ENCODE peak calls at places on chromosome 12, in seven cellular contexts. S is AG04449, P is natural killer cell, W is astrocyte of the spinal cord, D is ascending aorta, A is left ventricle myocardium inferior, E is AG04450. M is an unnamed sample.
A peak's percentile ranks its signal among the peaks of the same experiment; 100 is the strongest.

GRCh38 chr12:123580772-123581171 is 3.6 kb upstream of the TMED2 start:
- DNase-seq in S (no peak), W (peak; percentile 3), E (no peak), A (no peak), P (no peak), D (no peak), M (no peak)

GRCh38 chr12:2414810-2415567 is 362.2 kb downstream of the CACNA1C start:
- DNase-seq in W (no peak), S (no peak), E (no peak), A (no peak), D (peak; percentile 76), P (no peak), M (no peak)

GRCh38 chr12:53568428-53569173 is 57.6 kb downstream of the ATF7 start:
- DNase-seq in E (no peak), D (no peak), W (no peak), P (no peak), A (no peak), S (no peak), M (no peak)

GRCh38 chr12:93173178-93173957 is 204.4 kb upstream of the NUDT4 start:
- DNase-seq in S (no peak), E (no peak), W (peak; percentile 42), A (no peak), D (no peak), P (no peak), M (no peak)

GRCh38 chr12:52178443-52178842 is 13.4 kb downstream of the KRT80 start:
- DNase-seq in S (no peak), W (no peak), D (no peak), P (no peak), E (no peak), A (no peak), M (no peak)

GRCh38 chr12:5396541-5396940 is 35.4 kb upstream of the NTF3 start:
- DNase-seq in P (no peak), S (no peak), W (no peak), A (no peak), D (no peak), E (no peak), M (no peak)

GRCh38 chr12:49342066-49342913 is 4.4 kb upstream of the DNAJC22 start:
- DNase-seq in W (peak; percentile 68), A (peak; percentile 76), D (peak; percentile 79), E (peak; percentile 30), P (peak; percentile 62), S (no peak), M (peak; percentile 93)

GRCh38 chr12:122099280-122099749 is 20.8 kb downstream of the MLXIP start:
- DNase-seq in S (no peak), D (no peak), E (no peak), A (no peak), P (no peak), W (no peak), M (no peak)

GRCh38 chr12:63882844-63883243 is 38.3 kb downstream of the SRGAP1 start:
- DNase-seq in S (no peak), A (peak; percentile 30), P (no peak), D (no peak), E (peak; percentile 15), W (no peak), M (no peak)

GRCh38 chr12:103830025-103830725 is 10.9 kb downstream of the NT5DC3 start:
- DNase-seq in P (no peak), S (no peak), D (no peak), A (no peak), W (no peak), E (no peak), M (no peak)

GRCh38 chr12:100539209-100539608 is 34.3 kb upstream of the GAS2L3 start:
- DNase-seq in P (no peak), W (peak; percentile 43), S (no peak), A (no peak), D (no peak), E (no peak), M (no peak)

GRCh38 chr12:47773062-47773857 is at the start of gene SLC48A1:
- DNase-seq in W (no peak), A (peak; percentile 80), D (peak; percentile 81), E (no peak), P (peak; percentile 67), S (no peak), M (peak; percentile 91)

GRCh38 chr12:40907115-40907521 is 214.9 kb downstream of the CNTN1 start:
- DNase-seq in S (no peak), E (no peak), P (no peak), A (no peak), W (peak; percentile 41), D (no peak), M (no peak)

GRCh38 chr12:47989666-47990065 is 14.6 kb downstream of the COL2A1 start:
- DNase-seq in A (no peak), S (no peak), E (no peak), P (no peak), D (no peak), W (no peak), M (no peak)

GRCh38 chr12:93380480-93381121 is 2.9 kb downstream of the NUDT4 start:
- DNase-seq in W (peak; percentile 64), D (no peak), A (no peak), P (no peak), S (no peak), E (no peak), M (no peak)

GRCh38 chr12:47219243-47219642 is 139.5 kb upstream of the AMIGO2 start:
- DNase-seq in A (no peak), S (no peak), D (no peak), P (no peak), W (peak; percentile 68), E (no peak), M (no peak)

GRCh38 chr12:82174936-82175335 is 183.3 kb downstream of the CCDC59 start:
- DNase-seq in W (no peak), D (no peak), A (no peak), E (no peak), S (no peak), P (no peak), M (no peak)

GRCh38 chr12:52151859-52152783 is 39.7 kb downstream of the KRT80 start:
- DNase-seq in A (peak; percentile 77), W (peak; percentile 55), P (peak; percentile 66), E (no peak), D (peak; percentile 85), S (no peak), M (peak; percentile 74)

GRCh38 chr12:57224973-57225679 is 4.4 kb upstream of the SHMT2 start:
- DNase-seq in W (no peak), A (peak; percentile 55), S (no peak), D (no peak), E (no peak), P (peak; percentile 63), M (no peak)

GRCh38 chr12:75550401-75550851 is 39.0 kb upstream of the KRR1 start:
- DNase-seq in E (no peak), S (no peak), P (no peak), D (no peak), A (peak; percentile 32), W (no peak), M (no peak)

GRCh38 chr12:23376238-23376637 is 573.2 kb downstream of the SOX5 start:
- DNase-seq in W (no peak), E (no peak), D (no peak), S (no peak), A (no peak), P (no peak), M (no peak)
- TF ChIP-seq CTCF in W (peak; percentile 1), E (no peak), D (no peak), S (no peak), A (no peak), P (no peak), M (no peak)

DNA sequence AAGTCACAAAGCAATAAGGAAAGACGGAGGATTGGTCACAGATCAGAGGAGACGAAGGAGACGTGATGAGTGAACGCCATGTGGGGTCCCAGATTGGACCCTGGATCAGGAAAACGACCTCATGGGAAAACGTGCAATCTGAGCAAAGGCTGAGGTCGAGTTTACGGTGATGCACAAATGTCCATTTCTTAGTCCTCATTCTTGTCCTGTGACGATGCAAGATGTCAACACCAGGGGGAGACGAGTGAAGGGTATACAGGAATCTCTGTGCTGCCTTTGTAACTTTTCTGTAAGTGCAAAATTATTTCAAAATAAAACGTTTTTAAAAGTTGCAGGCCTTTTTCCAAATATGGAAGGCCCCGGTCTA is 329.8 kb downstream of the MED13L start:
- DNase-seq in D (no peak), A (no peak), S (no peak), W (no peak), P (no peak), E (no peak), M (no peak)
- TF ChIP-seq CTCF in D (no peak), A (no peak), S (no peak), W (no peak), P (no peak), E (no peak), M (no peak)

GRCh38 chr12:111055181-111055880 is 135.0 kb upstream of the MYL2 start:
- DNase-seq in W (no peak), P (no peak), E (no peak), S (no peak), A (no peak), D (no peak), M (no peak)

GRCh38 chr12:111057726-111058125 is 137.3 kb upstream of the MYL2 start:
- DNase-seq in P (no peak), D (no peak), S (no peak), E (no peak), W (no peak), A (no peak), M (no peak)

DNA sequence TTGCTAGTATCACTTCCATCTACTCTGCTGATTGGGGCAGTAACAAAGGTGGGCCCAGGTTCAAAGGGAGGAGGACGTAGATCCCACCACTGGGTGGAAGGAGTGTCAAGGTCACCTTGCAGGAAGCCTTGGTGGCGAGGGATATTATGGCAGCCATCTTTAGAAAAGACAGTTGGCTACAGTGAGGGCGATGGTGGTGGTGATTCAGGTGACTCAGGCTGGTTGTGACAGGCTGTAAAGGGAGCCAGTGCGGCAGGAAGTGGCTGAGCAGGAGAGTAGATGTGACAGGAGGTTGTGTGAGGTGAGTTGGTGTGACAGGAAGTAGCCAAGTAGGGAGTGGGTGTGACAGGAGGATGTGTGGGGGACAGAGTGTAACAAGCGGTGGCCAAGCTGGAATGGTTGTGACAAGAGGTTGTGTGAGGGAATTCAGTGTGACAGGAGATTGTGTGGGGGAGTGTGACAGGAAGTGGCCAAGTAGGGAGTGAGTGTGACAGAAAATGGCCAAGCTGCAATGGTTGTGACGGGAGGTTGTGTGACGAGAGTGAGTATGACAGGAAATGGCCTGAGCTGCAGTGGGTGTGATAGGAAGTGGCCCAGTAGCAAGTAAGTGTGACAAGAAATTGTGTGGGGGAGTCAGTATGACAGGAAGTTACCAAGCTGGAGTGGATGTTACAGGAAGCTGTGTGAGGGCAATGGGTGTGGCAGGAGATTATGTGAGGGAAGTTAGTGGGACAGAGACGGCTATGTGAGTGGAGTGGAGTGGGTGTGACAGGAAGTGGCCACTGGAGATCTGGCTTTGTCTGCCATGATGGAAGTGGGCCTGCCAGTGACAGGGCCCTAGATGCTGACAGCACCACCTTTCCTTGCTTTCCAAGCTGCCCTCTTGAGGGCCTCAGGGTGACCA is 136.5 kb upstream of the MYL2 start:
- DNase-seq in E (no peak), P (peak; percentile 51), S (no peak), A (no peak), D (no peak), W (no peak), M (no peak)
- TF ChIP-seq CTCF in E (no peak), P (no peak), S (no peak), A (no peak), D (no peak), W (no peak), M (no peak)

GRCh38 chr12:130070017-130070653 is 92.1 kb upstream of the FZD10 start:
- DNase-seq in W (no peak), D (no peak), P (no peak), E (no peak), S (no peak), A (no peak), M (no peak)
- TF ChIP-seq CTCF in W (no peak), D (no peak), P (no peak), E (no peak), S (no peak), A (no peak), M (no peak)

GRCh38 chr12:55705802-55706402 is 1.8 kb downstream of the ITGA7 start:
- DNase-seq in A (no peak), D (peak; percentile 65), P (no peak), E (no peak), W (no peak), S (no peak), M (no peak)
- TF ChIP-seq CTCF in A (peak; percentile 61), D (peak; percentile 42), P (no peak), E (peak; percentile 41), W (peak; percentile 35), S (peak; percentile 36), M (no peak)

M was measured in D721Med.